ENCODE peak calls at places on chromosomes 3 and 15, in ten cellular contexts. D is foreskin fibroblast, H is body of pancreas, I is colonic mucosa, Q is AG10803, N is breast epithelium, K is astrocyte of the spinal cord, O is GM12878, W is lung, G is fibroblast of lung. U is an unnamed sample.

GRCh38 chr3:123026551-123027291 is 842 bp downstream of the SEMA5B start:
- DNase-seq in I (peak), H (peak), N (no peak), K (no peak), Q (no peak), G (no peak), W (no peak), O (no peak), D (no peak), U (no peak)

GRCh38 chr15:38275951-38276350 is 23.3 kb downstream of the SPRED1 start:
- DNase-seq in K (no peak), W (no peak), D (peak), Q (peak), I (no peak), H (no peak), G (peak), N (no peak), O (no peak), U (no peak)

GRCh38 chr15:64193971-64194370 is 31.1 kb upstream of the PPIB start:
- DNase-seq in Q (no peak), N (no peak), W (no peak), H (no peak), G (no peak), D (no peak), O (no peak), I (no peak), K (no peak), U (no peak)

GRCh38 chr3:28761380-28761779 is 412.8 kb upstream of the AZI2 start:
- DNase-seq in D (no peak), W (no peak), G (no peak), Q (no peak), K (no peak), H (no peak), N (no peak), O (no peak), I (no peak), U (no peak)

GRCh38 chr15:31100738-31101137 is 787 bp downstream of the TRPM1 start:
- DNase-seq in W (no peak), Q (no peak), G (no peak), N (no peak), D (no peak), O (no peak), H (no peak), I (no peak), K (no peak), U (no peak)

GRCh38 chr3:188133219-188133618 is 20.7 kb upstream of the LPP start:
- DNase-seq in W (no peak), I (no peak), H (no peak), D (peak), Q (peak), N (no peak), O (no peak), G (peak), K (peak), U (no peak)

GRCh38 chr15:89664951-89665350 is 9.7 kb upstream of the KIF7 start:
- DNase-seq in W (no peak), G (no peak), D (peak), I (no peak), H (no peak), K (peak), N (no peak), O (no peak), Q (no peak), U (no peak)

GRCh38 chr3:129161860-129162271 is 1.0 kb upstream of the ISY1 start:
- DNase-seq in I (peak), H (peak), W (no peak), O (no peak), N (no peak), Q (no peak), G (peak), K (no peak), D (peak), U (no peak)

GRCh38 chr3:173891272-173892100 is 493.9 kb downstream of the NLGN1 start:
- DNase-seq in W (no peak), H (no peak), I (no peak), D (no peak), G (no peak), K (peak), N (no peak), O (no peak), Q (peak), U (no peak)

GRCh38 chr3:190345027-190345821 is 23.0 kb upstream of the CLDN1 start:
- DNase-seq in H (peak), D (peak), I (no peak), Q (peak), K (peak), G (peak), N (no peak), W (no peak), O (no peak), U (peak)

GRCh38 chr3:52053307-52054304 is 2.8 kb downstream of the DUSP7 start:
- DNase-seq in W (no peak), D (peak), H (peak), Q (no peak), K (no peak), N (no peak), O (peak), I (no peak), G (no peak), U (no peak)

GRCh38 chr3:53773586-53774368 is 72.4 kb downstream of the CHDH start:
- DNase-seq in Q (peak), D (peak), O (peak), G (peak), K (no peak), H (peak), N (no peak), W (no peak), I (no peak), U (peak)

GRCh38 chr3:195258449-195259145 is 12.4 kb downstream of the XXYLT1 start:
- DNase-seq in G (peak), K (no peak), W (peak), I (peak), N (no peak), H (no peak), Q (no peak), D (no peak), O (no peak), U (no peak)

GRCh38 chr15:31062310-31062964 is 39.1 kb downstream of the TRPM1 start:
- DNase-seq in W (no peak), Q (peak), O (no peak), G (no peak), K (no peak), D (peak), I (no peak), H (no peak), N (no peak), U (peak)

GRCh38 chr3:88151358-88151757 is 1.6 kb downstream of the C3orf38 start:
- DNase-seq in H (no peak), O (no peak), D (no peak), Q (no peak), G (no peak), W (no peak), I (no peak), N (no peak), K (peak), U (no peak)

GRCh38 chr15:39235084-39235795 is 345.6 kb upstream of the THBS1 start:
- DNase-seq in N (no peak), I (no peak), D (peak), G (peak), H (no peak), Q (peak), W (no peak), O (no peak), K (no peak), U (peak)

GRCh38 chr15:64934023-64934422 is 22.3 kb downstream of the ANKDD1A start:
- DNase-seq in O (no peak), I (no peak), H (no peak), Q (no peak), D (no peak), N (no peak), G (no peak), W (no peak), K (no peak), U (no peak)

GRCh38 chr15:76401285-76401684 is 64.7 kb downstream of the ISL2 start:
- DNase-seq in D (peak), O (no peak), N (no peak), I (no peak), G (peak), W (no peak), Q (peak), K (no peak), H (no peak), U (no peak)

GRCh38 chr15:51751687-51752683 is 588 bp downstream of the TMOD2 start:
- DNase-seq in W (peak), G (peak), Q (no peak), H (peak), I (peak), O (no peak), N (no peak), K (peak), D (no peak), U (no peak)

GRCh38 chr15:73330206-73331051 is 38.3 kb downstream of the HCN4 start:
- DNase-seq in W (no peak), G (no peak), D (no peak), H (no peak), K (no peak), O (no peak), Q (no peak), N (no peak), I (no peak), U (no peak)

GRCh38 chr3:72334681-72335457 is 513.4 kb downstream of the SHQ1 start:
- DNase-seq in W (no peak), H (no peak), D (no peak), N (no peak), K (no peak), Q (no peak), O (no peak), I (no peak), G (no peak), U (no peak)

GRCh38 chr3:36124118-36124796 is 256.0 kb upstream of the STAC start:
- DNase-seq in Q (peak), K (peak), W (no peak), D (peak), H (no peak), N (no peak), I (no peak), G (peak), O (no peak), U (peak)

GRCh38 chr3:139601191-139601961 is 61.8 kb upstream of the RBP1 start:
- DNase-seq in O (no peak), W (no peak), G (peak), H (no peak), N (no peak), K (no peak), Q (no peak), D (no peak), I (no peak), U (no peak)

GRCh38 chr3:111800472-111800871 is 58.6 kb upstream of the PHLDB2 start:
- DNase-seq in I (no peak), W (no peak), D (no peak), G (no peak), Q (no peak), H (no peak), O (no peak), K (no peak), N (no peak), U (no peak)

DNA sequence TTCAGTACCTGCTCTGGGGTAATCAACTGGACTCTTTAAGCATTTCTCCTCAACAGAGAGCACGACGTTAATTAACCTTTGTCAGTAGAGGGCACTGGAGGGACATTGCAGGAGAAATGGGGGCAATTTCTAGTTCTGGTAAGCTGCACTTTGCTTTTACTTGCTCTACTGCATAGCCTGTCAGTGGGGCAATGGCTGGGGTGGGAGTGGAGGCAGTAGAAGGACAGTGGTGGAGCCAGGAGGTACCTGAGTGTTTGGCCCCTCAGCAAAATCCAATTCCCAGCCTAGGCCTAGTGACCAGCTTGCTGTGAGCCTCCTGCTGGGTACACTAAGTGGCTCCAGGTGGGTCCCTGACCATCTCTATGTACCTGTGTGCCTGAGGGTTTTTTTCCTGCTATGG is 18.3 kb upstream of the MED12L start:
- DNase-seq in I (no peak), D (no peak), K (no peak), G (peak), Q (no peak), O (no peak), N (no peak), W (no peak), H (no peak), U (no peak)
- TF ChIP-seq CTCF in I (no peak), D (no peak), K (no peak), G (no peak), Q (peak), O (peak), N (no peak), W (no peak), H (no peak), U (no peak)

GRCh38 chr3:40455328-40455727 is 1.8 kb upstream of the RPL14 start:
- DNase-seq in Q (no peak), D (no peak), O (no peak), H (no peak), N (no peak), I (no peak), K (no peak), G (no peak), W (no peak), U (no peak)

GRCh38 chr3:40452876-40453730 is 4.0 kb upstream of the RPL14 start:
- DNase-seq in W (peak), O (peak), K (peak), H (peak), D (peak), Q (peak), I (peak), G (peak), N (peak), U (peak)

GRCh38 chr3:40452562-40452875 is 4.6 kb upstream of the RPL14 start:
- DNase-seq in D (no peak), H (no peak), N (no peak), Q (no peak), I (no peak), W (no peak), O (no peak), G (no peak), K (no peak), U (no peak)

GRCh38 chr3:40452057-40452456 is 5.1 kb upstream of the RPL14 start:
- DNase-seq in H (no peak), Q (no peak), G (no peak), W (no peak), I (no peak), D (no peak), N (no peak), O (no peak), K (no peak), U (no peak)

DNA sequence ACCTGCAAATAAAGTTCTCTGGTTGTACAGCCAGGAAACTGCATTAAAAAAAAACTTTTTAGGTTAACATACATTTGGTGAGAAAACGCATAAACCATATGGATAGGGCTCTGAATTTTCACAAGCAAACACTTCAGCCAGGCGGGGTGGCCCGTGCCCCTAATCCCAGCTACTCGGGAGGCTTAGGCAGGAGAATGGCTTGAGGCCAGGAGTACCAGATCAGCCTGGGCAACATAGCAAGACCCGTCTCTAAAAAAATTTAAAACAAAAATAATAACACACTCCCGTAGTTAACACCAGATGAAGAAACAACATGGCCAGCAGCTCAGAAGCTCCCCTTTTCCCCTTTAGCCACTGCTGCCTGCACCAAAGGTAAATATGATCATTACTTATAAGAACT is 3.2 kb upstream of the RPL14 start:
- DNase-seq in K (no peak), O (no peak), H (no peak), I (no peak), Q (no peak), D (no peak), G (no peak), N (no peak), W (no peak), U (no peak)
- H3K4me3 ChIP-seq in K (peak), O (peak), H (no peak), I (peak), Q (peak), D (peak), G (peak), N (peak), W (no peak), U (peak)

GRCh38 chr15:34618073-34618472 is 34.6 kb upstream of the GOLGA8B start:
- DNase-seq in W (no peak), Q (no peak), G (no peak), H (no peak), O (no peak), D (no peak), K (no peak), N (no peak), I (no peak), U (no peak)

GRCh38 chr15:34620122-34620521 is 36.7 kb upstream of the GOLGA8B start:
- DNase-seq in I (no peak), Q (no peak), W (no peak), O (no peak), N (no peak), K (no peak), H (no peak), D (no peak), G (no peak), U (no peak)

GRCh38 chr15:34619151-34619550 is 35.7 kb upstream of the GOLGA8B start:
- DNase-seq in W (no peak), D (no peak), H (no peak), K (no peak), G (no peak), O (no peak), I (no peak), Q (no peak), N (no peak), U (no peak)

GRCh38 chr15:34620814-34621213 is 37.4 kb upstream of the GOLGA8B start:
- DNase-seq in G (no peak), Q (no peak), O (no peak), D (no peak), W (no peak), I (no peak), N (no peak), H (no peak), K (no peak), U (no peak)

DNA sequence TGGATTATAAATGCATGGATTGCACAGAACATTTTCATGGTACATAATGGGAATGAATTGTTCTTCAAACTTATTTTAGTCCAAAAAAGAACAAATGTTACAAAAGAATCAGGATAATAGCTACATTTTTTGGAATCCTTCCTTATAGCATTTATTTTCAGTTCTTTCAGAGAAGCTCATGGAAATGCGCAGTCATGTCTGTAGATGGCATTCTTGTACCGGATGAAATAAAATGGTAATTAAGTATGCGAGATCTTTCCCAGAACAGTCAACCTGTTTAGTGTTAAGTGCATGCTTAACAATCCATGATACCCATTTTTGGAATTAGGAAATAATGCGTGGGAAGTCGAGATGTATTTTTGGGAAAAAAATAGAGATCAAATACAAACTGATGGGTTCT is 38.2 kb upstream of the GOLGA8B start:
- DNase-seq in G (peak), N (no peak), W (no peak), D (peak), O (no peak), I (no peak), Q (peak), K (peak), H (peak), U (no peak)
- TF ChIP-seq CTCF in G (peak), N (no peak), W (peak), D (peak), O (peak), I (no peak), Q (peak), K (peak), H (peak), U (peak)

GRCh38 chr15:88604381-88604951 is 16.7 kb upstream of the AEN start:
- DNase-seq in I (no peak), H (peak), K (no peak), Q (no peak), D (no peak), G (no peak), W (no peak), N (no peak), O (no peak), U (no peak)
- H3K4me3 ChIP-seq in I (no peak), H (no peak), K (no peak), Q (no peak), D (no peak), G (no peak), W (no peak), N (peak), O (no peak), U (no peak)

GRCh38 chr3:1092061-1092460 is 763 bp upstream of the CNTN6 start:
- DNase-seq in D (no peak), G (no peak), K (peak), N (no peak), H (no peak), I (no peak), Q (no peak), O (no peak), W (no peak), U (no peak)

GRCh38 chr3:1091276-1091675 is 1.5 kb upstream of the CNTN6 start:
- DNase-seq in G (no peak), D (no peak), I (no peak), W (no peak), Q (no peak), O (no peak), K (peak), N (no peak), H (no peak), U (no peak)

GRCh38 chr3:1088503-1088902 is 4.3 kb upstream of the CNTN6 start:
- DNase-seq in I (no peak), H (no peak), D (no peak), W (no peak), G (no peak), O (no peak), N (no peak), Q (no peak), K (no peak), U (no peak)

GRCh38 chr3:1082024-1082633 is 10.7 kb upstream of the CNTN6 start:
- DNase-seq in K (peak), D (no peak), I (peak), W (peak), Q (peak), G (peak), N (peak), H (peak), O (no peak), U (no peak)

DNA sequence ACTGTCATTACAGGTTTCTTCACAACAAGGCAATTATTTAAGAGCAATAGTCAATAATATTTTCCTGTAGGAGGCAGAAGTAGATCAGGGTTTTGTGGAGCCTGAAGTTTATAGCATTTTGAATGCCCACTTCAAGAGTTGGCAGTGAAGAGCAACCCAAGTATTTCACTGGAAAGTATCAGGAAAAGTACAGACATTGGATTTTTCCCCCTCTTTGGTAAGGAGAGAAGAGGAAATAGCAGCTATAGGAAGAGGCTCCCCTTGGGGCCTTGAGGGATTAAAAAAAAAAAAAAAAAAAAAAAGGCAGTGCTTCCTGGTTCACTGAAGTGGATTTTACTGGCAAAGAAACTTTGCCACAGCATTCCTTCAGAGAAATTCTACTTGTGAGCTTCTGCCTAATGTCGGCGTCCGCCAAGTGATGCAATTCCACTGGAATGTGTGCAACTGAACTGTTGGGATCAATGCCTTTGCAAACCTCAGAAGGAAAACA is 5.7 kb upstream of the CNTN6 start:
- DNase-seq in W (peak), O (no peak), I (no peak), H (peak), N (peak), G (peak), Q (peak), D (peak), K (peak), U (no peak)
- TF ChIP-seq CTCF in W (no peak), O (no peak), I (no peak), H (no peak), N (peak), G (peak), Q (peak), D (no peak), K (peak), U (no peak)

GRCh38 chr3:71262368-71263265 is 320.9 kb downstream of the FOXP1 start:
- DNase-seq in D (no peak), N (no peak), Q (no peak), G (no peak), K (no peak), I (no peak), H (no peak), W (no peak), O (no peak), U (no peak)
- H3K4me3 ChIP-seq in D (no peak), N (no peak), Q (no peak), G (no peak), K (no peak), I (no peak), H (no peak), W (no peak), O (no peak), U (no peak)

GRCh38 chr15:74976159-74976558 is 19.2 kb upstream of the SCAMP5 start:
- DNase-seq in I (no peak), D (no peak), Q (no peak), K (no peak), H (no peak), W (no peak), N (no peak), G (no peak), O (no peak), U (no peak)
- TF ChIP-seq CTCF in I (no peak), D (no peak), Q (no peak), K (no peak), H (no peak), W (no peak), N (no peak), G (peak), O (peak), U (no peak)